ENCODE peak calls at places on chromosomes 12 and 14, in eight cellular contexts. One of them, this sample, is unnamed.

GRCh38 chr14:65164825-65165135 is 62.5 kb upstream of the MAX start:
- DNase-seq in AG08395: no peak
- DNase-seq in H7: no peak
- DNase-seq in AML-193: no peak
- DNase-seq in posterior vena cava: no peak
- DNase-seq in GM03348: no peak
- DNase-seq in GM12865: peak; percentile 26
- DNase-seq in iris pigment epithelial cell: no peak
- DNase-seq in this sample: no peak

GRCh38 chr12:5872745-5873144 is 72.3 kb downstream of the ANO2 start:
- DNase-seq in AML-193: no peak
- DNase-seq in GM03348: peak; percentile 32
- DNase-seq in posterior vena cava: no peak
- DNase-seq in AG08395: peak; percentile 63
- DNase-seq in iris pigment epithelial cell: no peak
- DNase-seq in H7: no peak
- DNase-seq in GM12865: peak; percentile 4
- DNase-seq in this sample: peak; percentile 30

GRCh38 chr12:40141996-40142395 is 36.1 kb upstream of the SLC2A13 start:
- DNase-seq in AG08395: no peak
- DNase-seq in GM12865: no peak
- DNase-seq in H7: no peak
- DNase-seq in GM03348: no peak
- DNase-seq in posterior vena cava: no peak
- DNase-seq in AML-193: no peak
- DNase-seq in iris pigment epithelial cell: peak; percentile 27
- DNase-seq in this sample: no peak

GRCh38 chr12:65858831-65859230 is 34.5 kb downstream of the HMGA2 start:
- DNase-seq in H7: no peak
- DNase-seq in GM03348: peak; percentile 17
- DNase-seq in AML-193: no peak
- DNase-seq in AG08395: no peak
- DNase-seq in posterior vena cava: no peak
- DNase-seq in iris pigment epithelial cell: peak; percentile 61
- DNase-seq in GM12865: no peak
- DNase-seq in this sample: peak; percentile 78

GRCh38 chr14:100982764-100983163 is 79.2 kb upstream of the RTL1 start:
- DNase-seq in AML-193: no peak
- DNase-seq in posterior vena cava: no peak
- DNase-seq in AG08395: no peak
- DNase-seq in GM03348: no peak
- DNase-seq in GM12865: no peak
- DNase-seq in iris pigment epithelial cell: peak; percentile 47
- DNase-seq in H7: no peak
- DNase-seq in this sample: peak; percentile 46

GRCh38 chr14:23183076-23183475 is 384 bp downstream of the SLC7A8 start:
- DNase-seq in posterior vena cava: no peak
- DNase-seq in AG08395: no peak
- DNase-seq in GM12865: no peak
- DNase-seq in AML-193: no peak
- DNase-seq in iris pigment epithelial cell: no peak
- DNase-seq in H7: no peak
- DNase-seq in GM03348: no peak
- DNase-seq in this sample: no peak

GRCh38 chr14:24032727-24033418 is 18.9 kb upstream of the CARMIL3 start:
- DNase-seq in GM03348: peak; percentile 66
- DNase-seq in GM12865: no peak
- DNase-seq in AML-193: peak; percentile 85
- DNase-seq in posterior vena cava: no peak
- DNase-seq in iris pigment epithelial cell: peak; percentile 97
- DNase-seq in AG08395: peak; percentile 70
- DNase-seq in H7: no peak
- DNase-seq in this sample: peak; percentile 63

GRCh38 chr12:32273712-32274111 is 125.6 kb upstream of the FGD4 start:
- DNase-seq in posterior vena cava: no peak
- DNase-seq in GM03348: no peak
- DNase-seq in AML-193: no peak
- DNase-seq in iris pigment epithelial cell: no peak
- DNase-seq in AG08395: no peak
- DNase-seq in H7: peak; percentile 48
- DNase-seq in GM12865: peak; percentile 86
- DNase-seq in this sample: no peak

GRCh38 chr14:47678157-47678556 is 2.8 kb upstream of the MDGA2 start:
- DNase-seq in AG08395: no peak
- DNase-seq in GM03348: no peak
- DNase-seq in iris pigment epithelial cell: no peak
- DNase-seq in posterior vena cava: no peak
- DNase-seq in GM12865: no peak
- DNase-seq in H7: no peak
- DNase-seq in AML-193: no peak
- DNase-seq in this sample: no peak

GRCh38 chr12:68636268-68636667 is 25.6 kb downstream of the RAP1B start:
- DNase-seq in AML-193: no peak
- DNase-seq in H7: no peak
- DNase-seq in posterior vena cava: no peak
- DNase-seq in AG08395: peak; percentile 7
- DNase-seq in iris pigment epithelial cell: peak; percentile 80
- DNase-seq in GM12865: no peak
- DNase-seq in GM03348: no peak
- DNase-seq in this sample: peak; percentile 77

GRCh38 chr12:52691076-52691764 is 11.0 kb upstream of the KRT1 start:
- DNase-seq in posterior vena cava: peak; percentile 80
- DNase-seq in AML-193: no peak
- DNase-seq in H7: peak; percentile 86
- DNase-seq in iris pigment epithelial cell: no peak
- DNase-seq in AG08395: no peak
- DNase-seq in GM12865: no peak
- DNase-seq in GM03348: peak; percentile 20
- DNase-seq in this sample: no peak

GRCh38 chr12:104888892-104889291 is 69.2 kb downstream of the SLC41A2 start:
- DNase-seq in GM12865: no peak
- DNase-seq in AG08395: no peak
- DNase-seq in iris pigment epithelial cell: no peak
- DNase-seq in GM03348: no peak
- DNase-seq in AML-193: no peak
- DNase-seq in posterior vena cava: no peak
- DNase-seq in H7: no peak
- DNase-seq in this sample: no peak